ENCODE peak calls at places on chromosomes 5 and 9, in ten cellular contexts. N is heart left ventricle, X is HTR-8/SVneo, L is psoas muscle, I is GM13977, E is occipital lobe, U is ACHN, M is right lobe of liver, J is amygdala, F is posterior vena cava. Q is an unnamed sample.

GRCh38 chr9:36401179-36401740 is 1.2 kb upstream of the RNF38 start:
- DNase-seq in F (no peak), E (peak; percentile 86), N (no peak), I (peak; percentile 93), J (peak; percentile 83), X (peak; percentile 88), M (no peak), L (no peak), U (peak; percentile 65), Q (peak; percentile 63)

GRCh38 chr5:57598756-57599155 is 116.1 kb upstream of the ACTBL2 start:
- DNase-seq in L (no peak), F (no peak), J (no peak), X (peak; percentile 18), M (no peak), N (no peak), I (no peak), E (no peak), U (peak; percentile 35), Q (peak; percentile 1)

GRCh38 chr5:88480245-88480644 is 211.6 kb upstream of the TMEM161B start:
- DNase-seq in M (peak; percentile 22), I (no peak), N (no peak), L (no peak), J (no peak), X (no peak), E (no peak), F (no peak), U (no peak), Q (no peak)

GRCh38 chr5:166952055-166952454 is 1339.4 kb upstream of the WWC1 start:
- DNase-seq in I (no peak), L (no peak), J (no peak), N (no peak), M (no peak), E (no peak), X (no peak), F (no peak), U (no peak), Q (no peak)

GRCh38 chr5:179150011-179150410 is 89.8 kb downstream of the ZNF354C start:
- DNase-seq in E (no peak), X (no peak), M (no peak), I (no peak), U (no peak), F (peak; percentile 24), L (no peak), J (no peak), N (peak; percentile 24), Q (no peak)

GRCh38 chr5:38211354-38211710 is 47.0 kb upstream of the EGFLAM start:
- DNase-seq in N (no peak), J (no peak), E (no peak), X (no peak), M (no peak), U (no peak), I (no peak), L (no peak), F (no peak), Q (no peak)

GRCh38 chr5:7017004-7017770 is 304.0 kb downstream of the TENT4A start:
- DNase-seq in J (no peak), X (no peak), L (no peak), E (no peak), U (no peak), N (no peak), M (no peak), F (no peak), I (no peak), Q (no peak)

GRCh38 chr5:146068977-146069779 is 36.2 kb downstream of the PLAC8L1 start:
- DNase-seq in F (no peak), X (no peak), E (no peak), U (no peak), I (peak; percentile 49), J (no peak), L (no peak), M (no peak), N (no peak), Q (no peak)

GRCh38 chr9:125889122-125889523 is 141.9 kb downstream of the PBX3 start:
- DNase-seq in F (no peak), L (peak; percentile 52), I (no peak), J (no peak), U (no peak), X (no peak), M (peak; percentile 32), E (peak; percentile 42), N (peak; percentile 66), Q (no peak)

GRCh38 chr5:175797521-175798038 is 73.8 kb upstream of the CPLX2 start:
- DNase-seq in I (no peak), F (no peak), X (no peak), L (no peak), J (no peak), N (no peak), E (no peak), U (peak; percentile 14), M (no peak), Q (no peak)

GRCh38 chr9:14417230-14417629 is 103.3 kb upstream of the NFIB start:
- DNase-seq in L (no peak), X (no peak), F (no peak), N (no peak), J (no peak), E (no peak), M (no peak), U (no peak), I (no peak), Q (no peak)

GRCh38 chr5:138773215-138773614 is 20.0 kb downstream of the CTNNA1 start:
- DNase-seq in E (no peak), J (no peak), L (no peak), X (no peak), U (no peak), I (no peak), N (no peak), M (no peak), F (no peak), Q (no peak)

GRCh38 chr9:23672121-23672520 is 153.9 kb downstream of the ELAVL2 start:
- DNase-seq in U (no peak), X (no peak), E (no peak), F (no peak), I (no peak), J (no peak), L (no peak), M (no peak), N (no peak), Q (no peak)

GRCh38 chr9:74777136-74777879 is 110.4 kb downstream of the TRPM6 start:
- DNase-seq in N (peak; percentile 67), L (peak; percentile 66), J (peak; percentile 12), X (peak; percentile 28), I (peak; percentile 49), E (peak; percentile 10), M (peak; percentile 54), U (peak; percentile 46), F (peak; percentile 86), Q (no peak)

GRCh38 chr5:20536813-20537212 is 548.8 kb upstream of the CDH18 start:
- DNase-seq in M (no peak), L (no peak), J (no peak), E (no peak), X (no peak), F (no peak), N (no peak), U (no peak), I (no peak), Q (no peak)

GRCh38 chr9:17906841-17907779 is 328.2 kb downstream of the SH3GL2 start:
- DNase-seq in X (no peak), L (peak; percentile 43), M (peak; percentile 19), I (peak; percentile 18), F (no peak), U (no peak), N (peak; percentile 50), E (no peak), J (no peak), Q (no peak)

GRCh38 chr9:89435315-89435823 is 62.5 kb downstream of the SEMA4D start:
- DNase-seq in N (peak; percentile 46), X (no peak), E (no peak), F (no peak), I (no peak), M (no peak), U (no peak), L (peak; percentile 45), J (no peak), Q (no peak)

GRCh38 chr5:86463339-86463738 is 154.4 kb upstream of the COX7C start:
- DNase-seq in J (no peak), N (no peak), U (peak; percentile 9), E (no peak), I (no peak), F (no peak), X (no peak), M (no peak), L (no peak), Q (no peak)

GRCh38 chr9:16689352-16689938 is 181.0 kb downstream of the BNC2 start:
- DNase-seq in M (peak; percentile 40), X (no peak), N (no peak), L (peak; percentile 61), J (no peak), I (no peak), E (no peak), U (no peak), F (no peak), Q (no peak)

GRCh38 chr9:133349965-133350624 is 2.1 kb downstream of the RPL7A start:
- DNase-seq in I (no peak), F (no peak), E (no peak), M (no peak), J (no peak), U (no peak), X (no peak), L (no peak), N (no peak), Q (no peak)

GRCh38 chr9:642014-642413 is 199.5 kb upstream of the DMRT1 start:
- DNase-seq in I (no peak), U (no peak), M (no peak), X (no peak), F (no peak), N (no peak), L (no peak), E (no peak), J (no peak), Q (no peak)

Q was measured in GOT3.